ENCODE peak calls at places on chromosomes 5 and 9, in four cellular contexts. Y, E, Z and N are unnamed samples.

GRCh38 chr5:159915913-159916840 is at the start of gene ADRA1B:
- DNase-seq in Z (peak), Y (peak), E (no peak), N (peak)

GRCh38 chr5:116554764-116555163 is 19.9 kb downstream of the SEMA6A start:
- DNase-seq in Y (no peak), Z (no peak), E (no peak), N (no peak)

GRCh38 chr9:124894035-124894740 is 32.3 kb downstream of the ARPC5L start:
- DNase-seq in Y (no peak), Z (no peak), E (no peak), N (no peak)

GRCh38 chr9:110514861-110515260 is 64.7 kb downstream of the SVEP1 start:
- DNase-seq in E (no peak), Z (no peak), Y (no peak), N (no peak)

GRCh38 chr5:120532835-120533234 is 68.7 kb downstream of the PRR16 start:
- DNase-seq in Z (no peak), Y (no peak), E (no peak), N (no peak)

GRCh38 chr5:103475629-103476240 is 86.9 kb downstream of the NUDT12 start:
- DNase-seq in Z (no peak), Y (peak), E (no peak), N (peak)

GRCh38 chr5:64947031-64947430 is 178.3 kb downstream of the CWC27 start:
- DNase-seq in E (no peak), Z (no peak), Y (no peak), N (peak)

GRCh38 chr9:78312125-78312524 is 15.2 kb downstream of the PSAT1 start:
- DNase-seq in Z (no peak), E (no peak), Y (no peak), N (no peak)

GRCh38 chr5:177412603-177413233 is 3.4 kb upstream of the F12 start:
- DNase-seq in Z (no peak), E (peak), Y (no peak), N (no peak)

GRCh38 chr9:438961-439768 is 224.5 kb downstream of the DOCK8 start:
- DNase-seq in E (no peak), Z (no peak), Y (no peak), N (no peak)

GRCh38 chr9:117232991-117233390 is 181.9 kb downstream of the ASTN2 start:
- DNase-seq in Y (no peak), Z (no peak), E (no peak), N (no peak)

GRCh38 chr9:99296375-99296951 is 74.4 kb downstream of the SEC61B start:
- DNase-seq in Y (peak), E (no peak), Z (no peak), N (no peak)

GRCh38 chr9:123678038-123678877 is 251.7 kb downstream of the DENND1A start:
- DNase-seq in E (no peak), Z (no peak), Y (no peak), N (peak)

GRCh38 chr9:70021026-70021571 is 22.5 kb upstream of the MAMDC2 start:
- DNase-seq in E (no peak), Y (no peak), Z (no peak), N (peak)

GRCh38 chr5:167478156-167478555 is 813.3 kb upstream of the WWC1 start:
- DNase-seq in E (no peak), Z (no peak), Y (no peak), N (no peak)

GRCh38 chr5:149775785-149776184 is 45.7 kb downstream of the PPARGC1B start:
- DNase-seq in Y (peak), E (peak), Z (no peak), N (no peak)

GRCh38 chr9:249025-249424 is 34.4 kb downstream of the DOCK8 start:
- DNase-seq in Y (no peak), Z (no peak), E (no peak), N (no peak)

GRCh38 chr9:69371001-69371400 is 46.0 kb downstream of the ENTREP1 start:
- DNase-seq in Z (no peak), E (no peak), Y (no peak), N (peak)

GRCh38 chr5:8258808-8259207 is 389.9 kb downstream of the MTRR start:
- DNase-seq in Z (no peak), E (no peak), Y (no peak), N (no peak)

GRCh38 chr5:172855597-172856292 is 21.7 kb downstream of the ERGIC1 start:
- DNase-seq in Z (no peak), E (no peak), Y (no peak), N (no peak)

GRCh38 chr9:122016789-122017188 is 76.3 kb downstream of the TTLL11 start:
- DNase-seq in Z (no peak), E (no peak), Y (peak), N (no peak)

GRCh38 chr9:25648116-25648515 is 30.1 kb downstream of the TUSC1 start:
- DNase-seq in E (no peak), Y (no peak), Z (no peak), N (no peak)

GRCh38 chr5:57844410-57844809 is 361.8 kb upstream of the ACTBL2 start:
- DNase-seq in E (no peak), Y (no peak), Z (no peak), N (no peak)

GRCh38 chr9:93303258-93303771 is 119.4 kb downstream of the WNK2 start:
- DNase-seq in Z (no peak), E (no peak), Y (peak), N (no peak)

GRCh38 chr5:123147741-123148140 is 58.7 kb downstream of the PRDM6 start:
- DNase-seq in Y (no peak), E (no peak), Z (no peak), N (no peak)

GRCh38 chr9:132731230-132731629 is 61.0 kb downstream of the GTF3C4 start:
- DNase-seq in Z (no peak), Y (no peak), E (no peak), N (no peak)

GRCh38 chr5:176861276-176861675 is 37.9 kb downstream of the HK3 start:
- DNase-seq in Y (no peak), E (no peak), Z (no peak), N (no peak)

DNA sequence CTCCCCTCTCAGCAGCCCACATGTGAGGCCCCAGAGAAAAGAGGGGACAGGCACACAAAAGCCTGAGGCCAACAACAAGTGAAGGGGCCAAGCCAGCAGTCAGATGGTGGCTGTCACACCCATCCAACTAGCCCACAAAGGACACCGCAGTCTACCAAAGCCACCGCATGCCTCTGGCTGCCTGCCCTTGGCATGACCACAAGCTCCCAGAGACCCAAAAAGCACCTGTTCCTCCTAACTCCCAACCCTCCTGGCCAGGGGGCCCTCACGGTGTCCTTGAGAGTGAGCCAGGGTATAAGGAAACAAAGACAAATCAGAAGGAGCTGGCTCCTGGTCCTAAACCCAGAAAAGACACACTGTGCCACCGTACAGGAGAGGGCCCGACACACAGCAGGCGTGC is 77.8 kb upstream of the LRRTM2 start:
- DNase-seq in Z (no peak), Y (no peak), E (no peak), N (no peak)
- TF ChIP-seq CHD1 in Z (no peak), Y (no peak), E (no peak), N (no peak)

GRCh38 chr5:2615917-2616316 is 135.6 kb downstream of the IRX2 start:
- DNase-seq in E (no peak), Y (no peak), Z (no peak), N (no peak)

GRCh38 chr5:2626572-2626971 is 124.9 kb downstream of the IRX2 start:
- DNase-seq in Z (no peak), E (no peak), Y (no peak), N (no peak)

GRCh38 chr5:2617461-2617860 is 134.0 kb downstream of the IRX2 start:
- DNase-seq in E (no peak), Z (no peak), Y (no peak), N (no peak)

GRCh38 chr5:2621631-2622030 is 129.8 kb downstream of the IRX2 start:
- DNase-seq in Z (no peak), E (no peak), Y (no peak), N (no peak)
- TF ChIP-seq CHD1 in Z (no peak), E (no peak), Y (no peak), N (no peak)

GRCh38 chr5:10434392-10434791 is 7.3 kb upstream of the ROPN1L start:
- DNase-seq in Z (no peak), Y (no peak), E (no peak), N (peak)
- TF ChIP-seq CHD1 in Z (no peak), Y (no peak), E (no peak), N (no peak)

GRCh38 chr5:78661691-78662090 is 13.1 kb upstream of the LHFPL2 start:
- DNase-seq in E (peak), Z (no peak), Y (no peak), N (no peak)
- TF ChIP-seq CHD1 in E (no peak), Z (no peak), Y (no peak), N (no peak)

GRCh38 chr5:52943285-52943684 is 45.9 kb upstream of the ITGA2 start:
- DNase-seq in Z (no peak), Y (no peak), E (no peak), N (no peak)
- TF ChIP-seq CHD1 in Z (no peak), Y (no peak), E (no peak), N (no peak)

GRCh38 chr9:111866976-111867375 is 29.6 kb upstream of the UGCG start:
- DNase-seq in Y (peak), E (no peak), Z (no peak), N (peak)
- TF ChIP-seq CHD1 in Y (no peak), E (no peak), Z (no peak), N (no peak)

DNA sequence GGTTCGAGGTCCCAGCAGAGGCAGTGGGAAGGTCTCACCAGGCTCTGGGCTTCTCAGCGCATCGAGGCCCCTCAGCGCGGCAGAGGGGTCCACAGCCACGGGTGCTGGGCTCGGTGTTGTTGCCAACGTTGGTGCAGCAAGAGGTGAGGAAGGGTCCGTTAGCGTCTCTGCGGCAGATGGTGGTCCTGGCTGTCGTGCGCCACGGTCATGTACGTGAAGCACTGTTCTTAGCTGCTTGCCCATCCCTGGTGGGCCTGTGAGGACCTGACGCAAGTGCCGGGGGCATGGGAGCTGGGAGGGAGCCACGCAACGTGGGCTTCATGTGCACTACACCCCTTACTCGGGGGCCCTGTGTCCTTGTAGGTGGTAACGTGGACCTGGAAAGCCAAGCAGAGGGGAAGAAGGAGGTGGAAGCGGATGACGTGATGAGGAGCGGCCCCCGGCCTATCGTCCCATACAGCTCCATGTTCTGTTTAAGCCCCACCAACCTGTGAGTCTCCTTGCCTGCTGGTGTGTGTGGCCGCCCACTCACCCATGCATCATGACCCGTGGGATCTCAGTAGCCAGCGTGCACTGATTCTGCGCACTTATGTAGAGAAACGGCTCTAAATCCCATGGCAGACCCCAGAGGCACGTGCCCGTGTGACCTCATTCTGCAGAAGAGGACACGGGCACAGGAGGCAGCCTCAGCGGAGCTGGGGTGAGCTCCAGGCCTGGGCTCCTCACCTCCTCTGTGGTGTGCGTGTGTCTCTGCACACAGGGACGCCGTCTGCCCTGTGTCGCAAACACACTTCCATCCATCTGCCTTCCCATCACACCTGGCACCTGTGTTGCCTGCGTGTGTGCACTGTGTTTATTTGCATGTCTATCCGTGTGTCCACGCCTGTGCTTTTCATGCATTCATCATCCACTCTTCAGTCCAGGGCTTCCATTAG is 166.1 kb downstream of the CACNA1B start:
- DNase-seq in Z (no peak), E (no peak), Y (no peak), N (no peak)
- TF ChIP-seq CHD1 in Z (no peak), E (no peak), Y (no peak), N (no peak)